ENCODE peak calls at places on chromosomes 13 and 19, in four cellular contexts. One of them, this sample, is unnamed.

GRCh38 chr19:43474986-43475705 is 9.7 kb upstream of the LYPD3 start:
- DNase-seq in SK-N-SH: peak; percentile 99
- DNase-seq in K562: peak; percentile 99
- DNase-seq in GM12878: no peak
- DNase-seq in this sample: peak; percentile 99

GRCh38 chr13:43529796-43530195 is 257.0 kb downstream of the ENOX1 start:
- DNase-seq in GM12878: no peak
- DNase-seq in SK-N-SH: no peak
- DNase-seq in K562: no peak
- DNase-seq in this sample: no peak

GRCh38 chr19:5001547-5002131 is 32.7 kb downstream of the KDM4B start:
- DNase-seq in K562: peak; percentile 71
- DNase-seq in GM12878: no peak
- DNase-seq in SK-N-SH: peak; percentile 69
- DNase-seq in this sample: peak; percentile 66

GRCh38 chr13:45545686-45546409 is 69.7 kb downstream of the ERICH6B start:
- DNase-seq in SK-N-SH: no peak
- DNase-seq in GM12878: no peak
- DNase-seq in K562: no peak
- DNase-seq in this sample: no peak

GRCh38 chr13:77184455-77184854 is 142.4 kb downstream of the MYCBP2 start:
- DNase-seq in GM12878: peak; percentile 87
- DNase-seq in SK-N-SH: no peak
- DNase-seq in K562: no peak
- DNase-seq in this sample: no peak

GRCh38 chr19:19147344-19147743 is 9.1 kb upstream of the TMEM161A start:
- DNase-seq in SK-N-SH: no peak
- DNase-seq in GM12878: no peak
- DNase-seq in K562: no peak
- DNase-seq in this sample: no peak

GRCh38 chr13:95636853-95637252 is 7.7 kb downstream of the DZIP1 start:
- DNase-seq in K562: no peak
- DNase-seq in SK-N-SH: no peak
- DNase-seq in GM12878: no peak
- DNase-seq in this sample: no peak

GRCh38 chr19:8526345-8527062 is 12.5 kb upstream of the ZNF414 start:
- DNase-seq in SK-N-SH: peak; percentile 95
- DNase-seq in K562: peak; percentile 84
- DNase-seq in GM12878: no peak
- DNase-seq in this sample: peak; percentile 95

GRCh38 chr19:919157-920050 is 2.3 kb downstream of the KISS1R start:
- DNase-seq in SK-N-SH: no peak
- DNase-seq in GM12878: no peak
- DNase-seq in K562: no peak
- DNase-seq in this sample: peak; percentile 59

GRCh38 chr13:97112451-97113152 is 109.5 kb upstream of the MBNL2 start:
- DNase-seq in GM12878: no peak
- DNase-seq in K562: no peak
- DNase-seq in SK-N-SH: no peak
- DNase-seq in this sample: no peak

GRCh38 chr13:29190298-29190697 is 370.2 kb downstream of the MTUS2 start:
- DNase-seq in SK-N-SH: no peak
- DNase-seq in K562: no peak
- DNase-seq in GM12878: no peak
- DNase-seq in this sample: no peak

GRCh38 chr19:35037716-35038622 is 3.6 kb upstream of the HPN start:
- DNase-seq in K562: no peak
- DNase-seq in SK-N-SH: peak; percentile 42
- DNase-seq in GM12878: peak; percentile 30
- DNase-seq in this sample: no peak

GRCh38 chr13:24133396-24133795 is 27.1 kb upstream of the SPATA13 start:
- DNase-seq in GM12878: no peak
- DNase-seq in K562: no peak
- DNase-seq in SK-N-SH: no peak
- DNase-seq in this sample: no peak

GRCh38 chr19:15508035-15508710 is at the start of gene CYP4F22:
- DNase-seq in SK-N-SH: no peak
- DNase-seq in K562: peak; percentile 67
- DNase-seq in GM12878: no peak
- DNase-seq in this sample: peak; percentile 44

GRCh38 chr13:21849323-21849722 is 178.4 kb downstream of the FGF9 start:
- DNase-seq in K562: peak; percentile 10
- DNase-seq in SK-N-SH: peak; percentile 26
- DNase-seq in GM12878: peak; percentile 4
- DNase-seq in this sample: no peak

GRCh38 chr13:71240906-71241305 is 626.1 kb downstream of the DACH1 start:
- DNase-seq in K562: no peak
- DNase-seq in SK-N-SH: peak; percentile 35
- DNase-seq in GM12878: no peak
- DNase-seq in this sample: no peak

GRCh38 chr13:80363890-80364503 is 23.1 kb upstream of the SPRY2 start:
- DNase-seq in K562: no peak
- DNase-seq in SK-N-SH: peak; percentile 56
- DNase-seq in GM12878: no peak
- DNase-seq in this sample: no peak

GRCh38 chr13:103884139-103884723 is 818.0 kb upstream of the SLC10A2 start:
- DNase-seq in K562: no peak
- DNase-seq in SK-N-SH: no peak
- DNase-seq in GM12878: no peak
- DNase-seq in this sample: no peak

GRCh38 chr19:32735936-32736335 is 16.4 kb downstream of the TDRD12 start:
- DNase-seq in GM12878: no peak
- DNase-seq in K562: no peak
- DNase-seq in SK-N-SH: no peak
- DNase-seq in this sample: no peak

GRCh38 chr19:39154626-39155100 is 29.1 kb downstream of the PAK4 start:
- DNase-seq in SK-N-SH: peak; percentile 75
- DNase-seq in GM12878: no peak
- DNase-seq in K562: peak; percentile 73
- DNase-seq in this sample: peak; percentile 56

GRCh38 chr13:113153810-113154748 is 4.4 kb upstream of the PROZ start:
- DNase-seq in GM12878: peak; percentile 3
- DNase-seq in SK-N-SH: peak; percentile 93
- DNase-seq in K562: peak; percentile 74
- DNase-seq in this sample: peak; percentile 53
- TF ChIP-seq USF1 in GM12878: peak; percentile 86
- TF ChIP-seq USF1 in SK-N-SH: peak; percentile 89
- TF ChIP-seq USF1 in K562: peak; percentile 86
- TF ChIP-seq USF1 in this sample: peak; percentile 89

GRCh38 chr19:57465680-57466381 is 8.9 kb upstream of the VN1R1 start:
- DNase-seq in GM12878: peak; percentile 12
- DNase-seq in K562: peak; percentile 27
- DNase-seq in SK-N-SH: peak; percentile 48
- DNase-seq in this sample: peak; percentile 38
- TF ChIP-seq USF1 in GM12878: no peak
- TF ChIP-seq USF1 in K562: no peak
- TF ChIP-seq USF1 in SK-N-SH: no peak
- TF ChIP-seq USF1 in this sample: no peak

GRCh38 chr19:1944088-1944915 is 3.3 kb downstream of the CSNK1G2 start:
- DNase-seq in GM12878: no peak
- DNase-seq in SK-N-SH: no peak
- DNase-seq in K562: no peak
- DNase-seq in this sample: no peak

GRCh38 chr19:1943661-1944087 is 2.7 kb downstream of the CSNK1G2 start:
- DNase-seq in SK-N-SH: no peak
- DNase-seq in GM12878: no peak
- DNase-seq in K562: no peak
- DNase-seq in this sample: no peak

GRCh38 chr19:1942078-1942933 is 1.3 kb downstream of the CSNK1G2 start:
- DNase-seq in SK-N-SH: peak; percentile 89
- DNase-seq in GM12878: peak; percentile 42
- DNase-seq in K562: no peak
- DNase-seq in this sample: peak; percentile 83

GRCh38 chr19:1942934-1943555 is 2.1 kb downstream of the CSNK1G2 start:
- DNase-seq in SK-N-SH: no peak
- DNase-seq in K562: no peak
- DNase-seq in GM12878: no peak
- DNase-seq in this sample: no peak

DNA sequence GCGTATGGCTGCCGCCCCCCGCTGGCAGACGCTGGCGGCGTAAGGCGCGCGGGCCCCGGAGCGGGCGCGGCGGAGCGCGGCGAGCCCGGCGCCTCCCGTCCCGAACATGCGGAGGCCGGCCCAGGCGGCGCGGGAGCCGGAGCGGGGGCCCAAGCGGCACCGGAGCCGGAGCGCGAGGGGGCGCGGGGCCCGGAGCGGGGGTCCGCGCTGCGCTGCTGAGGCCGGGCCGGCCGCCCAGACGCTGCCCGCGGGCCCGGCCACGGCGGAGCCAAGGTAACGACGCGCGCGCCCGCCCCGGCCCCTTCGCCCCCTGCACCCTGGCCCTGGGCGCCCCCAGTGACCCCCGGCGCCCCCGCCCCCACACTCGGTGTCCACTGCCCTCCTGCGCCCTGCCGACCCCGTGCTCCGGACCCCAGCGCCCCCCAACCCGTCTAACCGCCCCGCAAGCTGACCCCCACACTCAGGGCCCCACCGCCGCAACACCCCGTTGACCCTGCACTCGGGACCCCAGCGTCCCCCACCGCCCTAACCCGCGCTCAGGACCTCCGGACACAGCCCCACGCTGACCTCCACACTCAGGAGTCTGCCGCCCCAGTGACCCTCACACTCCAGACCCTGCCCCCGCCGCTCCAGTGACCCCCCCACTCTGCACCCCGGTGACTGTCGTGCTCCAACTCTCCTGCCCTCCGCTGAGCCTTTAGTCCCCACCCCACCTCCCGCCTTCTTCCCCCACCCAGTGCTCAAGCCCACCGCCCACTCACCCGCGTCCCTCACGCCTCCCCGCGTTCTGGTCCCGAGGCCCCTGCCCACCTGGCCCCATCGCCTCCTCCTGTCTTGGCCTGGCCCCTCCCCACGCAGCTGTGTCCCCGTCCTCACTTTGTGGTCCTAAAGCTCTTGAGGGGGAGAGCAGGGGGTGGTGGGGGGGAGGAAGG is at the start of gene CSNK1G2:
- DNase-seq in GM12878: no peak
- DNase-seq in K562: peak; percentile 74
- DNase-seq in SK-N-SH: no peak
- DNase-seq in this sample: no peak
- TF ChIP-seq USF1 in GM12878: no peak
- TF ChIP-seq USF1 in K562: no peak
- TF ChIP-seq USF1 in SK-N-SH: no peak
- TF ChIP-seq USF1 in this sample: no peak

GRCh38 chr19:16561382-16561781 is 10.8 kb downstream of the SLC35E1 start:
- DNase-seq in GM12878: no peak
- DNase-seq in K562: peak; percentile 4
- DNase-seq in SK-N-SH: no peak
- DNase-seq in this sample: no peak

GRCh38 chr19:16559896-16560295 is 12.3 kb downstream of the SLC35E1 start:
- DNase-seq in GM12878: no peak
- DNase-seq in SK-N-SH: no peak
- DNase-seq in K562: no peak
- DNase-seq in this sample: no peak

GRCh38 chr19:16566161-16566560 is 6.1 kb downstream of the SLC35E1 start:
- DNase-seq in SK-N-SH: no peak
- DNase-seq in K562: no peak
- DNase-seq in GM12878: no peak
- DNase-seq in this sample: no peak

GRCh38 chr19:16564842-16565241 is 7.4 kb downstream of the SLC35E1 start:
- DNase-seq in GM12878: no peak
- DNase-seq in K562: peak; percentile 2
- DNase-seq in SK-N-SH: no peak
- DNase-seq in this sample: no peak

GRCh38 chr19:16562608-16563025 is 9.6 kb downstream of the SLC35E1 start:
- DNase-seq in K562: peak; percentile 4
- DNase-seq in GM12878: no peak
- DNase-seq in SK-N-SH: no peak
- DNase-seq in this sample: no peak
- TF ChIP-seq USF1 in K562: no peak
- TF ChIP-seq USF1 in GM12878: no peak
- TF ChIP-seq USF1 in SK-N-SH: no peak
- TF ChIP-seq USF1 in this sample: no peak

GRCh38 chr13:31038834-31039552 is 106.5 kb downstream of the TEX26 start:
- DNase-seq in GM12878: peak; percentile 84
- DNase-seq in K562: no peak
- DNase-seq in SK-N-SH: no peak
- DNase-seq in this sample: no peak
- TF ChIP-seq USF1 in GM12878: no peak
- TF ChIP-seq USF1 in K562: no peak
- TF ChIP-seq USF1 in SK-N-SH: no peak
- TF ChIP-seq USF1 in this sample: no peak

DNA sequence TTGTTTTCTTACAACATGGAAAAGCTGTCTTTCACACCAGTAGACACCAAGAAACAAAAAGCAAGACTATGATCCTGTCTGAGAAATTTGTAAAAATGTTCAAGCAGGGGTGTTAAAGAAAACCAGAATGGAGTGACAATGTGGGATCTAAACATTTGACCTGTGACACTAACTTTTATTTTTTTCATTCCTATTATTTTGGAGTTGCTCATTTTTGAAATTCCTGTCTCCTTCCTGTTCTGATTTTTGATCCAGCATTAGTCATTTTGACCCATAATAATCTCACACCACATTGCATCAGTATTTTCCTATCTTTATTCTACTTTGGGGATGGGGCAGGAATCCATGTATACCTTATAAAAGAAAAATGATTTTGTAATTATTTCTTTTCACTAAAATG is 164.2 kb downstream of the DLEU7 start:
- DNase-seq in GM12878: no peak
- DNase-seq in K562: no peak
- DNase-seq in SK-N-SH: no peak
- DNase-seq in this sample: no peak
- TF ChIP-seq USF1 in GM12878: no peak
- TF ChIP-seq USF1 in K562: no peak
- TF ChIP-seq USF1 in SK-N-SH: no peak
- TF ChIP-seq USF1 in this sample: no peak

DNA sequence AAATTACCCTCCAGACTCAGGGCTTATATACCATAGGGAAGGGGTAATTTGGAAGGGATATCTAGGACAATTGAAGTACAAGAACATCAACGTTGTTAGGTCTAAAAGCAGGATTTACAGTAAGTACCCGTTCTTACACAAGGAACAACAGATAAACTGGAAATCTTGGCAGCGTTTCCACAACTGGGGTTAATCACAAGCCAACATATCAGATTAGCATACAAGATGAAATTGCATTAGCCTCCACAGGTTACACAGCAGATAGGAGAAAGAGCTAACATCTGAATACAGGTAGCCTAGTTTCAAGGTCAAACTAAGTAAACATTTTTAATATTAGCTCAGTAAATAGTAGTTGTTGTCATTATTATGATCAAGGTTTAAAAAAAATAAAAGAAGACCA is 1214.0 kb upstream of the PCDH20 start:
- DNase-seq in SK-N-SH: no peak
- DNase-seq in K562: no peak
- DNase-seq in GM12878: no peak
- DNase-seq in this sample: no peak
- TF ChIP-seq USF1 in SK-N-SH: no peak
- TF ChIP-seq USF1 in K562: no peak
- TF ChIP-seq USF1 in GM12878: no peak
- TF ChIP-seq USF1 in this sample: no peak

This sample was measured in WTC11.